ENCODE peak calls at places on chromosomes 1 and 21, in four cellular contexts. F is psoas muscle, Y is fibroblast of lung, Z is body of pancreas. L is an unnamed sample.

GRCh38 chr21:34640858-34641257 is 25.9 kb upstream of the RCAN1 start:
- DNase-seq in F (no peak), Y (peak; percentile 54), Z (no peak), L (no peak)

GRCh38 chr21:28308516-28308915 is 684.2 kb downstream of the LTN1 start:
- DNase-seq in F (no peak), Y (no peak), Z (no peak), L (no peak)

GRCh38 chr21:14880922-14881321 is 183.9 kb downstream of the NRIP1 start:
- DNase-seq in F (no peak), Y (peak; percentile 32), Z (no peak), L (no peak)

GRCh38 chr1:40971962-40972361 is 7.5 kb upstream of the CTPS1 start:
- DNase-seq in F (no peak), Y (no peak), Z (no peak), L (no peak)

GRCh38 chr1:202140833-202141232 is 3.7 kb downstream of the ARL8A start:
- DNase-seq in F (no peak), Y (no peak), Z (no peak), L (no peak)

GRCh38 chr1:52669696-52670095 is 28.5 kb downstream of the COA7 start:
- DNase-seq in F (no peak), Y (no peak), Z (no peak), L (no peak)

GRCh38 chr1:207911983-207912760 is 1.2 kb upstream of the CD34 start:
- DNase-seq in F (no peak), Y (no peak), Z (no peak), L (no peak)

GRCh38 chr1:98030483-98030882 is 109.6 kb upstream of the DPYD start:
- DNase-seq in F (no peak), Y (peak; percentile 57), Z (no peak), L (no peak)

GRCh38 chr1:25701030-25701785 is 84.6 kb downstream of the MAN1C1 start:
- DNase-seq in F (no peak), Y (no peak), Z (no peak), L (no peak)

GRCh38 chr1:25702101-25702775 is 85.6 kb downstream of the MAN1C1 start:
- DNase-seq in F (no peak), Y (no peak), Z (no peak), L (no peak)

GRCh38 chr1:25700626-25701025 is 84.0 kb downstream of the MAN1C1 start:
- DNase-seq in F (no peak), Y (no peak), Z (no peak), L (no peak)

GRCh38 chr1:25703671-25704637 is 87.4 kb downstream of the MAN1C1 start:
- DNase-seq in F (no peak), Y (no peak), Z (no peak), L (no peak)

GRCh38 chr1:25703041-25703440 is 86.5 kb downstream of the MAN1C1 start:
- DNase-seq in F (no peak), Y (no peak), Z (no peak), L (no peak)
- H3K27ac ChIP-seq in F (no peak overlapping the region), Y (no peak overlapping the region), Z (no peak overlapping the region), L (no peak overlapping the region)

GRCh38 chr1:22473952-22474351 is 22.3 kb downstream of the ZBTB40 start:
- DNase-seq in F (no peak), Y (no peak), Z (no peak), L (no peak)
- H3K27ac ChIP-seq in F (no peak overlapping the region), Y (no peak overlapping the region), Z (no peak overlapping the region), L (no peak overlapping the region)

GRCh38 chr1:44659566-44659965 is 14.7 kb downstream of the TMEM53 start:
- DNase-seq in F (no peak), Y (no peak), Z (no peak), L (no peak)
- H3K27ac ChIP-seq in F (no peak overlapping the region), Y (no peak overlapping the region), Z (peak overlapping the region; percentile 78), L (peak overlapping the region; percentile 81)

DNA sequence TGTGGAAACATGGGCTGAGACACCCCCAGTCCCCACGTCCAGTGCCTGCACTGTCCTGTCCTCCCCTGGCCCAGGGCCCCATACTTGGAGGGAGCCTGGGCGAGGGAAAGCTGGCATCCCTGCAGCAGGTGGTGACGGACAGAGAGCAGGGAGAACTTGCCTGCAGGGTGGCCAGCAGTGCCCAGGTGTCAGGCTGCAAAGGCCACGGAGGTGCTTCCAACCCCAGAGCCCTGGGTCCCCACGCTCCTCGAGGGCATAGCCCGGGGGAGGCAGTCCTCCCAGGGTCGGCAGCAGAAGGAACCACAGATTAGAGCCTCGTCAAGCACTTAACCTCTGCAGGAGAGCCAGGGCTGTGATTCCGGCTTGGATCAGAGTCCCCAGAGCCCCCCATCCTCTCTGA is 77.5 kb downstream of the ARHGEF16 start:
- DNase-seq in F (no peak), Y (no peak), Z (peak; percentile 36), L (no peak)
- H3K27ac ChIP-seq in F (peak overlapping the region; percentile 77), Y (no peak overlapping the region), Z (no peak overlapping the region), L (no peak overlapping the region)

DNA sequence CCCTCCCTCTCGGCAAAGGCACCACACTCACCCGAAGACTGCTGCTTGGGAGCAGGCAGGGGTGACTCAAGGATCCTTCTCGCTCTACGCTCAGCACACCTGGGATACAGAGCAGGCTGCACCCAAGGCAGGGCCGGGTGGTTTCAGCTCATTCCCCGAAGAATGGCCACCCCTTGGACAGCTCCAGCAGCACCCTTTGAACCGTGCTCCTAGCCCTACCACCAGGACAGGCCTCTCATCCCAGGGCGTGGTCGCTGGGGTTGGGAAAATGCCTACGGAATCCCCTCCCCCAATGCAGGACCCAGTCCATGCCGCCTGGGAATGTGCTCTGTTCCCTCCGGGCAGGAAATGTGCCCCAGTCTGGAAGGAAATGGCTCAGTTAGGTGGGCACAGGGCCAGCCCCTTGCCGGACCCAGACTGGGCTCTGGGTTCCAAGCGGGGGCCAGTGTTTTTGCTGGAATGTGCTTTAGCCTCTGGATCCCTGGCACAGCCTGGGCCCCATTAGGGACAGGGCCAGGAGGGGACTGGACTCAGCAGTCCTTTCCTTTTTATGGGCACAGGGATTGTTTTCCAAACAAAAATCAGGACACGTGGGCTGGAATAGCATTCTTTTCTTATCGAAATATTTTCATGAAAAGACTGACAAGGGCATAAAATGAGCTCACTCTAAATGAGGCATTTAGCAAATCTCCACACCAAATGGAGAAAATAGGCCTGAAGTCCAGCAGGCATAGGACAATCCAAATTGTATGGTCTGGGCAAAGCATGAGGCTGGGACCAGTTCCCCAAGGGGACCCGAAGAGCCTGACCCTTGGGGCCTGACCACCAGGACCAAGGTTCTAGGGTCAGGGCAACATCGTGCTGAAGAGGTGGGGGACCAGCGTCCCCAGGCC is 7.3 kb downstream of the TMEM82 start:
- DNase-seq in F (no peak), Y (no peak), Z (no peak), L (no peak)
- H3K27ac ChIP-seq in F (no peak overlapping the region), Y (no peak overlapping the region), Z (no peak overlapping the region), L (no peak overlapping the region)

L was measured in substantia nigra.